ENCODE peak calls at places on chromosomes 6 and 20, in four cellular contexts. C, T, D and K are unnamed samples.

GRCh38 chr6:111806561-111807497 is 66.4 kb downstream of the FYN start:
- DNase-seq in C (no peak), T (no peak), D (peak; percentile 25), K (no peak)

GRCh38 chr6:11865926-11866325 is 87.3 kb upstream of the ADTRP start:
- DNase-seq in C (no peak), T (no peak), D (no peak), K (no peak)

GRCh38 chr6:105804436-105804835 is 281.7 kb upstream of the PRDM1 start:
- DNase-seq in C (no peak), T (no peak), D (peak; percentile 88), K (no peak)

GRCh38 chr6:158660331-158660730 is 10.5 kb downstream of the SYTL3 start:
- DNase-seq in C (no peak), T (peak; percentile 46), D (no peak), K (peak; percentile 62)

GRCh38 chr6:31513456-31514165 is 15.2 kb upstream of the MCCD1 start:
- DNase-seq in C (no peak), T (no peak), D (no peak), K (no peak)

GRCh38 chr6:44630125-44631028 is 242.9 kb downstream of the CDC5L start:
- DNase-seq in C (no peak), T (no peak), D (peak; percentile 33), K (no peak)

GRCh38 chr20:4802522-4802921 is 80.8 kb downstream of the PRND start:
- DNase-seq in C (no peak), T (no peak), D (no peak), K (no peak)

GRCh38 chr6:6494677-6495076 is 93.8 kb upstream of the LY86 start:
- DNase-seq in C (peak; percentile 70), T (peak; percentile 15), D (peak; percentile 39), K (no peak)

GRCh38 chr6:4585682-4586468 is 190.3 kb upstream of the CDYL start:
- DNase-seq in C (no peak), T (no peak), D (no peak), K (no peak)

GRCh38 chr6:122696079-122696478 is 83.4 kb upstream of the FABP7 start:
- DNase-seq in C (no peak), T (no peak), D (peak; percentile 86), K (no peak)

GRCh38 chr6:152301021-152301805 is 335.9 kb downstream of the SYNE1 start:
- DNase-seq in C (no peak), T (no peak), D (no peak), K (no peak)

GRCh38 chr20:17992847-17993508 is 24.2 kb downstream of the MGME1 start:
- DNase-seq in C (no peak), T (no peak), D (no peak), K (no peak)

GRCh38 chr20:11217322-11217989 is 543.7 kb upstream of the JAG1 start:
- DNase-seq in C (no peak), T (no peak), D (no peak), K (no peak)
- H3K27ac ChIP-seq in C (no peak overlapping the region), T (peak overlapping the region; percentile 42), D (no peak overlapping the region), K (no peak overlapping the region)

GRCh38 chr20:35253010-35253409 is 24.9 kb downstream of the MMP24OS start:
- DNase-seq in C (no peak), T (no peak), D (no peak), K (no peak)
- H3K27me3 ChIP-seq in C (no peaks in the 10 kb centered on the region), T (no peaks in the 10 kb centered on the region), D (no peaks in the 10 kb centered on the region), K (no peaks in the 10 kb centered on the region)

GRCh38 chr20:2485662-2486061 is 15.1 kb upstream of the SNRPB start:
- DNase-seq in C (no peak), T (no peak), D (no peak), K (no peak)
- H3K27ac ChIP-seq in C (no peak overlapping the region), T (no peak overlapping the region), D (no peak overlapping the region), K (no peak overlapping the region)

GRCh38 chr6:107655245-107655644 is 165.3 kb downstream of the SOBP start:
- DNase-seq in C (no peak), T (no peak), D (no peak), K (no peak)

GRCh38 chr6:107656381-107656780 is 166.5 kb downstream of the SOBP start:
- DNase-seq in C (no peak), T (no peak), D (no peak), K (no peak)

GRCh38 chr6:107657373-107657754 is 166.7 kb downstream of the SCML4 start:
- DNase-seq in C (no peak), T (no peak), D (no peak), K (no peak)

GRCh38 chr6:107657755-107658461 is 166.2 kb downstream of the SCML4 start:
- DNase-seq in C (peak; percentile 88), T (no peak), D (no peak), K (peak; percentile 53)

DNA sequence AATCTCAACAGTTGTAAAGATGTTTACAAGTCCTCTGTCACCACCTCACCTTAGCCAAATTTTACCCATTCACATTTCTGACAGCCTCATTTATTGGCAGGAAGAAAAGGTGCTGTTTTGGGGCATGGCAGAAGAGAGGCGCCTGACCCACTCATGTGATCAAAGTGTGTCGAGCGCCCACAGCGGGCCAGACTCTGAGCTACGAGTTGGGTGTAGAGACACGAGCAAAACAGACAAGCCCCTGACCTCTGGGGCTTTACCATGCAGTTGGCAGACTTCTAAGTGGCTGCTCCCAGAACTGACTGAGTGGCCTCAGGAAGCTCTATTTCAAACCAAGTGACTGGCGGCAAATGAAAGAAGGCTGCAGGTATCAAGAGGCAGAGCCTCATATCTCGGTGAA is 167.0 kb downstream of the SOBP start:
- DNase-seq in C (no peak), T (no peak), D (no peak), K (no peak)
- H3K27me3 ChIP-seq in C (no peaks in the 10 kb centered on the region), T (no peaks in the 10 kb centered on the region), D (no peaks in the 10 kb centered on the region), K (no peaks in the 10 kb centered on the region)

GRCh38 chr20:23246682-23247664 is 103.6 kb upstream of the NXT1 start:
- DNase-seq in C (peak; percentile 66), T (no peak), D (no peak), K (no peak)
- H3K27ac ChIP-seq in C (peak overlapping the region; percentile 39), T (no peak overlapping the region), D (no peak overlapping the region), K (no peak overlapping the region)

DNA sequence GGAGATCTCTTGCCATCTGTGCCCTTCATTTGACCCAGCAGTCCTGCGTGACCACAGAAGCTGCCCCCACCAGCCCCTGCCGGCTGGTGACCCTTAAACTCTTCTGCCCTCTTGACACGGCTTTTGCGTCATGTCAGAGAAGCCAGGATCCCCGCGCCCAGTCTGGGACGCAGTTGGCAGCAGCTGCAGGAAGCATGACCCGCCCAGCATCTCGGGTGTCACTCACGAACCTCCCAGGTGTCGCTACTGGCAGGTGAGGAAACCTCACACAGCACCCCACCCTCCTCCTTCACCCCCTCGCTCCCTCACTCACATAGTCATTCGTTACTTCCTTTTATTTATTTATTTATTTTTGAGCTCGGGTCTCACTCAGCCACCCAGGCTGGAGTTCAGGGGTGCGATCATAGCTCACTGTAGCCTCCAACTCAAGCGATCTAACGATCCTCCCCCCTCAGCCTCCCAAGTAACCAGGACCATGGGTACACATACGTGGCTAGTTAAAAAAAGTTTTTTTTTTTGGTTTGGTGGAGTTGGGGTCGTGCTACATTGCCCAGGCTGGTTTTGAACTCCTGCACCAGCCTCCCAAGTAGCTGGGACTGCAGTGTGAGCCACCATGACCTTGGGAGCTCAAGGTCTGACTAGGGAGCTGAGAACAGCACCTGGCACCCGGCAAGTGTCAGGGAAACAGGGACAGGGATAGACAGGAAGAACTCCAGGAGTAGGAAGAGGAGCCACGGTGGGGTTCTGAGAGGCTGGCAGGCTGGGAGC is 14.1 kb upstream of the SPDEF start:
- DNase-seq in C (no peak), T (no peak), D (no peak), K (no peak)
- H3K27me3 ChIP-seq in C (no peaks in the 10 kb centered on the region), T (no peaks in the 10 kb centered on the region), D (no peaks in the 10 kb centered on the region), K (no peaks in the 10 kb centered on the region)

GRCh38 chr6:43097502-43097901 is 21.4 kb downstream of the PTK7 start:
- DNase-seq in C (no peak), T (no peak), D (no peak), K (no peak)
- H3K27ac ChIP-seq in C (no peak overlapping the region), T (peak overlapping the region; percentile 59), D (peak overlapping the region; percentile 81), K (no peak overlapping the region)